ENCODE peak calls at places on chromosomes 4 and X, in five cellular contexts. One of them, this sample, is unnamed.

GRCh38 chr4:117134386-117134785 is 49.0 kb upstream of the TRAM1L1 start:
- DNase-seq in brain microvascular endothelial cell: peak
- DNase-seq in breast epithelium: no peak
- DNase-seq in tibial nerve: no peak
- DNase-seq in heart left ventricle: no peak
- DNase-seq in this sample: peak

GRCh38 chr4:165631208-165631894 is 241.7 kb upstream of the TLL1 start:
- DNase-seq in brain microvascular endothelial cell: no peak
- DNase-seq in breast epithelium: no peak
- DNase-seq in tibial nerve: no peak
- DNase-seq in heart left ventricle: peak
- DNase-seq in this sample: no peak

GRCh38 chr4:17708992-17709759 is 72.2 kb downstream of the FAM184B start:
- DNase-seq in brain microvascular endothelial cell: no peak
- DNase-seq in breast epithelium: no peak
- DNase-seq in tibial nerve: no peak
- DNase-seq in heart left ventricle: no peak
- DNase-seq in this sample: no peak

GRCh38 chr4:80073362-80074008 is 456 bp upstream of the ANTXR2 start:
- DNase-seq in brain microvascular endothelial cell: no peak
- DNase-seq in breast epithelium: no peak
- DNase-seq in tibial nerve: no peak
- DNase-seq in heart left ventricle: no peak
- DNase-seq in this sample: no peak

GRCh38 chr4:138749303-138749702 is 266.3 kb upstream of the NOCT start:
- DNase-seq in brain microvascular endothelial cell: peak
- DNase-seq in breast epithelium: no peak
- DNase-seq in tibial nerve: no peak
- DNase-seq in heart left ventricle: no peak
- DNase-seq in this sample: no peak

GRCh38 chrX:14777484-14777883 is 95.4 kb downstream of the FANCB start:
- DNase-seq in brain microvascular endothelial cell: no peak
- DNase-seq in breast epithelium: no peak
- DNase-seq in tibial nerve: no peak
- DNase-seq in heart left ventricle: no peak
- DNase-seq in this sample: no peak

GRCh38 chrX:133412246-133412645 is 3.0 kb downstream of the GPC4 start:
- DNase-seq in brain microvascular endothelial cell: peak
- DNase-seq in breast epithelium: no peak
- DNase-seq in tibial nerve: no peak
- DNase-seq in heart left ventricle: no peak
- DNase-seq in this sample: no peak

GRCh38 chr4:2961411-2962098 is 1.7 kb downstream of the NOP14 start:
- DNase-seq in brain microvascular endothelial cell: no peak
- DNase-seq in breast epithelium: no peak
- DNase-seq in tibial nerve: no peak
- DNase-seq in heart left ventricle: no peak
- DNase-seq in this sample: no peak

GRCh38 chr4:31518796-31519250 is 798.7 kb downstream of the PCDH7 start:
- DNase-seq in brain microvascular endothelial cell: peak
- DNase-seq in breast epithelium: no peak
- DNase-seq in tibial nerve: no peak
- DNase-seq in heart left ventricle: no peak
- DNase-seq in this sample: no peak

GRCh38 chr4:62709618-62710252 is 1509.6 kb downstream of the ADGRL3 start:
- DNase-seq in brain microvascular endothelial cell: peak
- DNase-seq in breast epithelium: no peak
- DNase-seq in tibial nerve: no peak
- DNase-seq in heart left ventricle: no peak
- DNase-seq in this sample: no peak

DNA sequence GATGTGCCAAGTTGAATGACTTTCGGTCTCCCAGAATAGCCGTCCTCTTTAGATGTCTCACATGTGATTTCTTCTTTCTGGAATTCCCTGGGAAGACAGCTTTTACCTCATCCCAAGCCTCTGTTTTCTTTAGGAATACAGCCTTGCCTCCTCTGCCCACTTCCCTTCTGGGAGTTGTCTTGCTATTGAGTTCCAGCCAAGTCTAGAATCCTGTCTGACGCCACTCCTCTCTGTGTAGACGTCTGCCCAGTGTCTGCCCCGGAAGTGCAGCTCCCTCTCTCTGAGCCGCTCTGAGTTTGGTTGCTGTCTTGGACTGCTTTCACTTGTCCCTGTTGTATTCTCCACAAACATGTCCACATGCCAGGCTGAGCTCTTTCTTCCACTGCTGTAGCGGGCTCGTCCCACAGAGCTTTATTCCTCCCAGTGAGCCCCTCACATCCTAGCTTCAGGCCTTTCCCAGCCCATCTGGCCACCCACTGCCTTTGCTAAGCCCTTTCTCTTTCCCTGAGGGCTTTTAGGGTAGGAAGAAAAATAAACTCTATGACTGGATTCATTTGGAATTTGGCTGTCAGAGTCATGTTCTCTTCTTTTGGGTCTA is 9.0 kb upstream of the IGFBP7 start:
- DNase-seq in brain microvascular endothelial cell: peak
- DNase-seq in breast epithelium: peak
- DNase-seq in tibial nerve: peak
- DNase-seq in heart left ventricle: peak
- DNase-seq in this sample: peak
- H3K4me3 ChIP-seq in brain microvascular endothelial cell: peak
- H3K4me3 ChIP-seq in breast epithelium: peak
- H3K4me3 ChIP-seq in tibial nerve: no peak
- H3K4me3 ChIP-seq in heart left ventricle: peak
- H3K4me3 ChIP-seq in this sample: peak

GRCh38 chr4:55736605-55737183 is 82.9 kb upstream of the EXOC1L start:
- DNase-seq in brain microvascular endothelial cell: no peak
- DNase-seq in breast epithelium: no peak
- DNase-seq in tibial nerve: no peak
- DNase-seq in heart left ventricle: no peak
- DNase-seq in this sample: no peak
- TF ChIP-seq CTCF in brain microvascular endothelial cell: no peak
- TF ChIP-seq CTCF in breast epithelium: peak
- TF ChIP-seq CTCF in tibial nerve: peak
- TF ChIP-seq CTCF in heart left ventricle: peak
- TF ChIP-seq CTCF in this sample: no peak

GRCh38 chrX:19990225-19990518 is 689 bp downstream of the BCLAF3 start:
- DNase-seq in brain microvascular endothelial cell: no peak
- DNase-seq in breast epithelium: no peak
- DNase-seq in tibial nerve: no peak
- DNase-seq in heart left ventricle: no peak
- DNase-seq in this sample: no peak

GRCh38 chrX:19987856-19988255 is 3.0 kb downstream of the BCLAF3 start:
- DNase-seq in brain microvascular endothelial cell: no peak
- DNase-seq in breast epithelium: no peak
- DNase-seq in tibial nerve: no peak
- DNase-seq in heart left ventricle: no peak
- DNase-seq in this sample: no peak

GRCh38 chrX:19986531-19986930 is 4.3 kb downstream of the BCLAF3 start:
- DNase-seq in brain microvascular endothelial cell: no peak
- DNase-seq in breast epithelium: no peak
- DNase-seq in tibial nerve: no peak
- DNase-seq in heart left ventricle: no peak
- DNase-seq in this sample: no peak

GRCh38 chrX:19990519-19991349 is at the start of gene BCLAF3:
- DNase-seq in brain microvascular endothelial cell: peak
- DNase-seq in breast epithelium: peak
- DNase-seq in tibial nerve: peak
- DNase-seq in heart left ventricle: peak
- DNase-seq in this sample: no peak

DNA sequence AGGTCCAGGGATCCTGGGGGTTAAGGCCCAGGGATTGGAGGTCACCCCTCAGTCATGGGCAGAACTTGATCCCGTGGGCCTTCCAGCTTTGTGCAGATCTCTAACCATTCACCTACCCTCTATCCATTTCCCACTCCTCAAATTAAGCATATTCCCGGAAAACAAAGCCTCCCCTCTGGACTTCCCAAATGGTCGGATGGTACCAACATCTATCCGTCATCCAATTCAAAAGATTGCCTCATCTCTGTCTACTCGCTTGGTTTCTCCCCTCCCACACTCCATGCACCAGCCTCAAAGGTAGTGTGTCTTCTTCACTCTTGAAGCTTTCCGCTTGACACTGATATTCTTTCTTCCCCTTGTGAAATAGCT is 473 bp upstream of the BCLAF3 start:
- DNase-seq in brain microvascular endothelial cell: no peak
- DNase-seq in breast epithelium: no peak
- DNase-seq in tibial nerve: no peak
- DNase-seq in heart left ventricle: no peak
- DNase-seq in this sample: no peak
- H3K4me3 ChIP-seq in brain microvascular endothelial cell: peak
- H3K4me3 ChIP-seq in breast epithelium: peak
- H3K4me3 ChIP-seq in tibial nerve: peak
- H3K4me3 ChIP-seq in heart left ventricle: peak
- H3K4me3 ChIP-seq in this sample: peak

DNA sequence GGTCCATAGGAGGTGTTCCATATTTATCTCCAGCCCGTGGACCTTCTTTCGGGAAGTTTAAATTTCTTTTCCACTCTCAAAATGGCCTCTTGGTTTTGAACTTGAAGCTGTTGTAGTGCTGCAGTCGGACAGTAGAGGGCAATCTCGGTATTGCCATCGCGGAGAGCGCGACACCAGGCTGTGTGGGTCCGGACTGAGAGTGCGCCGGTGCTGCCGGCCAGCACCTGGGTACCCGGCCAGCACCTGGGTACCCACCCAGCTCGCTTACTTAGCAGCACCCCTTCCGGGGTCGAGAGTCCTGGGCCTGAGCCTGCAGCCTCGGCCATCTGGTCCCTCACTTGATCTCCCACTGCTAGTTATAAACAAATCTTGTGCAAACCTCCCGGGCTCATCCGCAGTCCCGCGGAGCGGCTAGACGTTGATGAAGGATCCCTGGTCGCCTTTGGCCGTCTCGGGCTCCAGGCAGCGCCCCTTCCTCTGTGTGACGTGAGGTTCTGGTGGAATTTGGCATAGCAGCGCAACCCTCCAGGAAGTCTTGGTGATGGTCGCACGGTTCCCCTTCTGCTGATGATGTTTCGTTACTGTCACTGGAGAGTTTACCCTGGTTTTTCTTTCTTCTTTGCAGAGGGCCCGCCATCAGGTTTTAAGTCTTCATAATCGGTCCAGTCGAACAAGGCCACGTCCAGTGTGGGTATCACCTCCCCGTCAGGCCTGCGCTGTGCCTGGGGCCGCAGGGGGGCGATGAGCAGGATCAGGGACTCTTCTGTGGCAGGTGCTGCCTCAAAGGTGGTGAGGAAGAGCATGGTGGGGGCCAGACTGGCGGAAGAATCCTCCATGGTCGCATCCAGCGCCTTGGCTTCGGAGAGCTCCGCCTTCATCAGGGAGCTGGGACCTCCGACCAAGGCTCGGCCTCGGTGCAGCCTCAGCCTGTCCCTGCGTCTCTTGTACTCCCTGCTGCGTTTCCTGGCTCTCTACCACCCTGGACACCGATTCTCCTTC is 17.8 kb downstream of the FAM9A start:
- DNase-seq in brain microvascular endothelial cell: no peak
- DNase-seq in breast epithelium: no peak
- DNase-seq in tibial nerve: peak
- DNase-seq in heart left ventricle: no peak
- DNase-seq in this sample: no peak
- TF ChIP-seq CTCF in brain microvascular endothelial cell: peak
- TF ChIP-seq CTCF in breast epithelium: no peak
- TF ChIP-seq CTCF in tibial nerve: peak
- TF ChIP-seq CTCF in heart left ventricle: peak
- TF ChIP-seq CTCF in this sample: peak

GRCh38 chr4:145177511-145177905 is 2.9 kb downstream of the OTUD4 start:
- DNase-seq in brain microvascular endothelial cell: no peak
- DNase-seq in breast epithelium: no peak
- DNase-seq in tibial nerve: no peak
- DNase-seq in heart left ventricle: peak
- DNase-seq in this sample: no peak

GRCh38 chr4:145179201-145179860 is 1.1 kb downstream of the OTUD4 start:
- DNase-seq in brain microvascular endothelial cell: peak
- DNase-seq in breast epithelium: peak
- DNase-seq in tibial nerve: peak
- DNase-seq in heart left ventricle: peak
- DNase-seq in this sample: no peak

GRCh38 chr4:145178740-145179139 is 1.6 kb downstream of the OTUD4 start:
- DNase-seq in brain microvascular endothelial cell: no peak
- DNase-seq in breast epithelium: no peak
- DNase-seq in tibial nerve: no peak
- DNase-seq in heart left ventricle: no peak
- DNase-seq in this sample: no peak

GRCh38 chr4:145176641-145177432 is 3.6 kb downstream of the OTUD4 start:
- DNase-seq in brain microvascular endothelial cell: no peak
- DNase-seq in breast epithelium: no peak
- DNase-seq in tibial nerve: no peak
- DNase-seq in heart left ventricle: no peak
- DNase-seq in this sample: no peak

GRCh38 chr4:145177906-145178538 is 2.4 kb downstream of the OTUD4 start:
- DNase-seq in brain microvascular endothelial cell: no peak
- DNase-seq in breast epithelium: no peak
- DNase-seq in tibial nerve: peak
- DNase-seq in heart left ventricle: no peak
- DNase-seq in this sample: no peak
- H3K4me3 ChIP-seq in brain microvascular endothelial cell: peak
- H3K4me3 ChIP-seq in breast epithelium: peak
- H3K4me3 ChIP-seq in tibial nerve: peak
- H3K4me3 ChIP-seq in heart left ventricle: peak
- H3K4me3 ChIP-seq in this sample: peak

GRCh38 chrX:44036336-44036735 is 63.1 kb upstream of the NDP start:
- DNase-seq in brain microvascular endothelial cell: peak
- DNase-seq in breast epithelium: no peak
- DNase-seq in tibial nerve: no peak
- DNase-seq in heart left ventricle: no peak
- DNase-seq in this sample: peak
- TF ChIP-seq CTCF in brain microvascular endothelial cell: no peak
- TF ChIP-seq CTCF in breast epithelium: no peak
- TF ChIP-seq CTCF in tibial nerve: no peak
- TF ChIP-seq CTCF in heart left ventricle: no peak
- TF ChIP-seq CTCF in this sample: no peak

GRCh38 chrX:63932907-63933306 is 147.9 kb upstream of the ARHGEF9 start:
- DNase-seq in brain microvascular endothelial cell: no peak
- DNase-seq in breast epithelium: no peak
- DNase-seq in tibial nerve: no peak
- DNase-seq in heart left ventricle: no peak
- DNase-seq in this sample: no peak

GRCh38 chrX:63934791-63935190 is 149.8 kb upstream of the ARHGEF9 start:
- DNase-seq in brain microvascular endothelial cell: no peak
- DNase-seq in breast epithelium: no peak
- DNase-seq in tibial nerve: no peak
- DNase-seq in heart left ventricle: no peak
- DNase-seq in this sample: no peak

GRCh38 chrX:63930140-63930539 is 145.1 kb upstream of the ARHGEF9 start:
- DNase-seq in brain microvascular endothelial cell: no peak
- DNase-seq in breast epithelium: no peak
- DNase-seq in tibial nerve: no peak
- DNase-seq in heart left ventricle: no peak
- DNase-seq in this sample: no peak

GRCh38 chrX:63932006-63932405 is 147.0 kb upstream of the ARHGEF9 start:
- DNase-seq in brain microvascular endothelial cell: no peak
- DNase-seq in breast epithelium: no peak
- DNase-seq in tibial nerve: no peak
- DNase-seq in heart left ventricle: no peak
- DNase-seq in this sample: no peak

GRCh38 chrX:63934160-63934559 is 149.1 kb upstream of the ARHGEF9 start:
- DNase-seq in brain microvascular endothelial cell: no peak
- DNase-seq in breast epithelium: no peak
- DNase-seq in tibial nerve: no peak
- DNase-seq in heart left ventricle: no peak
- DNase-seq in this sample: no peak
- H3K4me3 ChIP-seq in brain microvascular endothelial cell: no peak
- H3K4me3 ChIP-seq in breast epithelium: no peak
- H3K4me3 ChIP-seq in tibial nerve: no peak
- H3K4me3 ChIP-seq in heart left ventricle: no peak
- H3K4me3 ChIP-seq in this sample: no peak